ENCODE peak calls at places on chromosomes 4 and X, in four cellular contexts. V is HepG2, D is GM12878, F is K562. O is an unnamed sample.

GRCh38 chrX:135264210-135264609 is 12.3 kb downstream of the ETDA start:
- DNase-seq in V (no peak), D (no peak), F (no peak), O (no peak)

GRCh38 chrX:64394059-64394873 is 986 bp downstream of the MTMR8 start:
- DNase-seq in V (no peak), D (no peak), F (no peak), O (no peak)

GRCh38 chr4:43968041-43968440 is 480.6 kb downstream of the KCTD8 start:
- DNase-seq in V (no peak), D (no peak), F (no peak), O (no peak)

GRCh38 chr4:140038031-140038533 is 115.9 kb downstream of the MAML3 start:
- DNase-seq in V (peak; percentile 52), D (no peak), F (no peak), O (no peak)

GRCh38 chr4:80535551-80535950 is 200.0 kb downstream of the CFAP299 start:
- DNase-seq in V (no peak), D (no peak), F (no peak), O (no peak)

GRCh38 chrX:33725556-33726232 is 406.4 kb downstream of the FAM47A start:
- DNase-seq in V (no peak), D (no peak), F (no peak), O (peak; percentile 19)

GRCh38 chrX:13283968-13284914 is 35.6 kb downstream of the ATXN3L start:
- DNase-seq in V (no peak), D (no peak), F (no peak), O (no peak)

GRCh38 chr4:10731690-10732089 is 47.1 kb upstream of the CLNK start:
- DNase-seq in V (no peak), D (no peak), F (no peak), O (no peak)

GRCh38 chrX:153583433-153583832 is 15.5 kb downstream of the CCNQ start:
- DNase-seq in V (no peak), D (no peak), F (no peak), O (no peak)

GRCh38 chr4:78612398-78613005 is 60.9 kb downstream of the ANXA3 start:
- DNase-seq in V (peak; percentile 21), D (no peak), F (no peak), O (peak; percentile 14)

GRCh38 chr4:7347981-7348380 is 86.7 kb downstream of the PSAPL1 start:
- DNase-seq in V (no peak), D (no peak), F (no peak), O (no peak)
- TF ChIP-seq FOXM1 in V (no peak), D (no peak), F (no peak), O (no peak)

GRCh38 chrX:151901821-151902220 is 10.9 kb upstream of the MAGEA4 start:
- DNase-seq in V (no peak), D (no peak), F (no peak), O (no peak)
- TF ChIP-seq TARDBP in V (no peak), D (no peak), F (no peak), O (no peak)

GRCh38 chr4:142405021-142405991 is 440.8 kb downstream of the INPP4B start:
- DNase-seq in V (no peak), D (peak; percentile 57), F (no peak), O (peak; percentile 38)
- TF ChIP-seq FOXM1 in V (no peak), D (no peak), F (no peak), O (no peak)

GRCh38 chr4:97404876-97405523 is 738.3 kb downstream of the STPG2 start:
- DNase-seq in V (no peak), D (no peak), F (no peak), O (no peak)
- TF ChIP-seq TARDBP in V (no peak), D (no peak), F (no peak), O (no peak)

GRCh38 chrX:151873096-151873495 is 39.6 kb upstream of the MAGEA4 start:
- DNase-seq in V (no peak), D (no peak), F (no peak), O (no peak)

GRCh38 chrX:151875270-151876026 is 37.2 kb upstream of the MAGEA4 start:
- DNase-seq in V (no peak), D (no peak), F (no peak), O (no peak)

GRCh38 chrX:151871244-151871643 is 41.4 kb upstream of the MAGEA4 start:
- DNase-seq in V (peak; percentile 0), D (no peak), F (no peak), O (no peak)

DNA sequence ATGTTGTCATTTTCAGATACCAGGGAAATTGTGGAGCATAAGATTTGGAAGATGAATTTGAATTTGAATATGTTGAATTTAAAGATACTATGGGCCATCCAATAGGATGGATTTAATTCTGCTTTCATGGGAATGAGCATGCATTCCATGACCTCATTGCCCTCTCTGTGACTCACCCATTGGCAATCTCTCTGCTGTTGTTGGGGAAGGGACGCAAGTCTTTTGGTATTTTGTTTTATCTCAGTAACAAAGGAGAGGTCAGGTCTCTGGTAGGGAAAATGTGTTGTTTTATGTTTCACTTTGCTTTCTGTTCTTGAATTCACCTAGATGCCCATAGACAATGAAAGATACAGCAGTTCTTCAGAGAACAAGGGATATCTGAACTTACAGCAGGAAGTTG is 42.1 kb upstream of the MAGEA4 start:
- DNase-seq in V (peak; percentile 2), D (no peak), F (no peak), O (no peak)
- TF ChIP-seq FOXM1 in V (no peak), D (no peak), F (no peak), O (no peak)

DNA sequence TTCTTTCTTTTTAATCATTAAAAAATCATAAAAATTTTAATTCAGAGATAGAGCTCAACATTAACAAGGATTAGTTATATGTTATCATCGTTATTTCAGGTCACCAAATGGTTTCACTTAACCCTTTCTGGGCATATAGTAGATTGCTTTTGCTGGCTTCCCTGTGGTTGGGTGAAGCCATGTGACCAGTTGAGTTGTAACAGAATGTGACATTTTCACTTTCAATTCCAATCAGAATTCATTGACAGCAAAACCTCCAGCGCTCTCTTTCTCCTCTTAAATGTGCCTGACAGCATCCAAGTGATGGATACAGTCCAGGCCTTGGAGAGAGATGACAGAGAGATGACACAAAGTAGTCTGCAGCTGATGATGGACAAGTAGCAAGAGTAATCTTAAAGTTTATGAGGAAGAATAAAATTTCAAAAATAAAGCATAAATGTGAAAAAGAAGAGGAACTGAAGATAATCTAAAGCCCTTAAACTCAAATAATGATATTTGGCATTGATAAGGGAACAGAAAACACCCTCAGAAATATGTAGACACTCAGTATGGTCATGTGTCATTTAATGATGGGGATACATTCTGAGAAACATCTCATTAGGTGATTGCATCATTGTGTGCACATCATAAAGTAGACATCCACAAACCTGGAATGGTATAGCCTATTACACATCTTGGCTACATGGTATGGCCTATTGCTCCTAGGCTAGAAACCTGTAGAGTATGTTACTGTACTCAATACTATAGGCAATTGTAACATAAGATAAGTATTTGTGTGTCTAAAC is 92.3 kb upstream of the QRFPR start:
- DNase-seq in V (no peak), D (no peak), F (no peak), O (no peak)
- TF ChIP-seq TARDBP in V (no peak), D (no peak), F (no peak), O (no peak)

DNA sequence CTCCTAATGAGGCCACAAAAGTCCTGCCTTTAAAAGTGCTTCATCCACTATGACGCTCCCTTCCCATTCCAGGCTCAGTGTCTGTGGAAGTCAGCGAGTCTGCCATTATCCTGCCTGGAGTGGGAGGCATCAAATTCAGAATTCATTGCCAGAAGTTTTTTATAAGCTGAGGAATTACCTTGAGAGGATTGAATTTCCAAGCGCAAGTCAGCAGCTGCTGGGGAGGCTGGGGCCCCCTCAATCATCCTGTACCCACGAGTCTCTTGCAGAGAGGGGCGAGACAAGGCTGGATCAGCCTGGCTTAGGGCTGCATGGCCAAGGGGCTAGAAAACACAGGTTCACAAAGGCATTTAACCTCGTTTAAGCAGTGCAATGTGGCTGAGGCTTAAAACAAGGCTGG is 170.5 kb upstream of the NOCT start:
- DNase-seq in V (no peak), D (no peak), F (no peak), O (no peak)
- TF ChIP-seq FOXM1 in V (no peak), D (no peak), F (no peak), O (no peak)

GRCh38 chr4:174437756-174438155 is 84.5 kb downstream of the HPGD start:
- DNase-seq in V (no peak), D (no peak), F (no peak), O (no peak)

GRCh38 chr4:174438711-174439110 is 83.6 kb downstream of the HPGD start:
- DNase-seq in V (no peak), D (no peak), F (no peak), O (no peak)

GRCh38 chr4:174437324-174437723 is 85.0 kb downstream of the HPGD start:
- DNase-seq in V (no peak), D (no peak), F (no peak), O (no peak)

GRCh38 chr4:174434455-174434854 is 87.8 kb downstream of the HPGD start:
- DNase-seq in V (no peak), D (no peak), F (no peak), O (no peak)

DNA sequence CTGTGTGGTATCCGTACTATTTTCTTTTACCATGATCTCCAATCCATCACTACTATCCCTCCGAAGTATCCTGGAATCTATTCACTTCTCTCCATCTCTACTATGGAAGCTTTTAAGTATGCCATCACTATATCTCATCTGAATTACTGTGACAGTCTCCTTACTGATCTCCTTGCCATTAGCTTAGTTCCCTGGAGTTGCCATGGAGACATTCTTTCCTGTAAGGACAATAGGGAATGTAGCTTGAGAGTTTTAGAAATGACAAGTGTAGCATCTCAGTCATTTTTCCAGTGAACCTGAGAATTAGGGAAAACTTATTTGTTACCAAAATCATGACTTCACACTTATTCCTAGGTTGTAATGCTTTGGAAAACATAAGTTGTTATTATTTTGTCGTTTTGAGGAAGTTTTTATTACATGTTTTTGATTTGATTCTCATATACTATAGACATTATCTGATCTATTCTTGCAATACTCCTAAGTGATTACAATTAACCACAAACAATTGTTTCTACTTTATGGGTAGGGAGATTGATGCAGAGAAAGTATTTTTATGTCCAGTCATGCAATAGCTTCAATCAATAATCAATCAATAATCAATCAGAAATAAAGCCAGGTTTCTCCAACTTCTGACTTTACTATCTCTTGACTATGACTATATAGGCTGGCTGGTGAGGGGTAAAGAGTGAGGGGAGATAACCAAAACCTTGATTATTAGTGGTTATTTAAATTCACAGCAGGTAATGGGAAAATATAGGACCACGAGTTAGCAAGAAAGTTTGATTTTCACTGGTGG is 86.1 kb downstream of the HPGD start:
- DNase-seq in V (no peak), D (no peak), F (no peak), O (no peak)
- TF ChIP-seq TARDBP in V (no peak), D (no peak), F (no peak), O (no peak)

DNA sequence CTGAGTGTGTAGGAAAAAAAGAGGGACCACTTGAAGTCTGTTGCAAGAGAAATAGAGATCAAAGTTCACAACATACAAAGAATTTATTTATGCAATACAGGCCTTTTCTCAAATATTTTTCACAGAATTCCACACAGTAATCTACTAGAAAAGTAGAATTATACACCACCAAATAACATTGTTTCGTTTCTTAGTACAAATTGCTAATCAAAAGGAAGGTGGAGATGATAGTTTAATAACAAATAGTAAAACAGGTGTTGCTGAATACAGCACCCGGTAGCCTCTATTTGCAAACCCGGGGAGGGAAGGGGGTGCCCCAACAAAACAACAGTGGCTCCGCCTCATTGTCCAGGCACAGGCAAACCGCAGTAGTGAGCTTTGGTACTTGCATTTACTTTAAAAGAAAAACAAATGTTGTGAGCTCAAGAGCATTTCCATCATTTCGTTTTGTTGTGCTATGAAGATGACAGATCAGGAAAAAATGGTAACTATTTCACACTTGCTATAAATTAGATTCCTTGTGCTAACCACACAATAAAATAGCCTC is 186.4 kb downstream of the DCLK2 start:
- DNase-seq in V (peak; percentile 77), D (no peak), F (no peak), O (no peak)
- TF ChIP-seq FOXM1 in V (no peak), D (no peak), F (no peak), O (no peak)

O was measured in HEK293T.